ENCODE peak calls at places on chromosomes 16 and 17, in six cellular contexts. E is AG08395, I is NCI-H2029, N is COR-L47, K is small intestine, L is tibial nerve. P is an unnamed sample.

GRCh38 chr16:79995315-79995714 is 394.8 kb upstream of the MAF start:
- DNase-seq in L (no peak), N (no peak), E (no peak), I (no peak), K (no peak), P (no peak)

GRCh38 chr17:38616361-38616760 is 10.6 kb upstream of the SRCIN1 start:
- DNase-seq in K (no peak), L (no peak), N (no peak), E (no peak), I (peak; percentile 22), P (no peak)

GRCh38 chr16:59404509-59404908 is 670.4 kb upstream of the GOT2 start:
- DNase-seq in E (no peak), K (no peak), L (no peak), I (no peak), N (no peak), P (no peak)

GRCh38 chr17:69625449-69625848 is 211.0 kb downstream of the MAP2K6 start:
- DNase-seq in L (no peak), E (no peak), K (no peak), I (no peak), N (no peak), P (no peak)

GRCh38 chr17:60743812-60744211 is 66.2 kb downstream of the BCAS3 start:
- DNase-seq in I (no peak), L (no peak), K (no peak), E (peak; percentile 44), N (no peak), P (no peak)

GRCh38 chr17:17824119-17824779 is 12.5 kb downstream of the SREBF1 start:
- DNase-seq in K (no peak), L (no peak), I (no peak), N (no peak), E (no peak), P (no peak)

GRCh38 chr17:17748179-17748578 is 66.9 kb downstream of the RAI1 start:
- DNase-seq in E (no peak), N (no peak), L (no peak), K (no peak), I (no peak), P (no peak)

GRCh38 chr17:41345992-41346391 is 4.6 kb downstream of the KRT33A start:
- DNase-seq in E (no peak), L (no peak), I (no peak), K (no peak), N (no peak), P (no peak)

GRCh38 chr17:79792371-79792871 is 4.5 kb downstream of the CBX8 start:
- DNase-seq in N (no peak), K (no peak), E (no peak), L (no peak), I (no peak), P (no peak)

GRCh38 chr17:50947844-50948514 is 81.8 kb upstream of the TOB1 start:
- DNase-seq in N (peak; percentile 85), E (no peak), L (peak; percentile 18), K (peak; percentile 94), I (peak; percentile 61), P (peak; percentile 38)

GRCh38 chr17:74892974-74893911 is at the start of gene FADS6:
- DNase-seq in L (no peak), K (peak; percentile 81), E (no peak), I (no peak), N (no peak), P (no peak)

GRCh38 chr17:61809816-61810392 is 53.4 kb downstream of the BRIP1 start:
- DNase-seq in K (no peak), N (no peak), L (no peak), I (no peak), E (peak; percentile 4), P (no peak)

GRCh38 chr17:2056221-2057129 is 1.6 kb downstream of the HIC1 start:
- DNase-seq in N (no peak), E (no peak), I (no peak), L (no peak), K (no peak), P (no peak)

GRCh38 chr17:7839890-7840260 is 5.9 kb downstream of the KDM6B start:
- DNase-seq in K (no peak), I (no peak), L (no peak), N (no peak), E (no peak), P (no peak)

GRCh38 chr16:22374311-22375116 is at the start of gene CDR2:
- DNase-seq in L (peak; percentile 96), N (peak; percentile 96), K (peak; percentile 99), E (peak; percentile 98), I (peak; percentile 97), P (peak; percentile 96)

GRCh38 chr17:45376171-45376564 is 56.5 kb downstream of the ARHGAP27 start:
- DNase-seq in E (no peak), L (no peak), I (peak; percentile 24), K (no peak), N (peak; percentile 49), P (no peak)

GRCh38 chr17:79006794-79007503 is 2.6 kb downstream of the CANT1 start:
- DNase-seq in L (no peak), I (no peak), K (no peak), E (no peak), N (no peak), P (no peak)